ENCODE peak calls at places on chromosomes 1 and 21, in ten cellular contexts. One of them, this sample, is unnamed.

GRCh38 chr1:213452504-213452903 is 401.5 kb downstream of the RPS6KC1 start:
- DNase-seq in body of pancreas: no peak
- DNase-seq in breast epithelium: no peak
- DNase-seq in vagina: no peak
- DNase-seq in mammary epithelial cell: no peak
- DNase-seq in foreskin fibroblast: no peak
- DNase-seq in left lung: peak; percentile 57
- DNase-seq in CD8-positive, alpha-beta T cell: no peak
- DNase-seq in right lobe of liver: no peak
- DNase-seq in dorsolateral prefrontal cortex: no peak
- DNase-seq in this sample: no peak

GRCh38 chr1:9858293-9859035 is 34.7 kb upstream of the CLSTN1 start:
- DNase-seq in breast epithelium: no peak
- DNase-seq in body of pancreas: no peak
- DNase-seq in left lung: no peak
- DNase-seq in mammary epithelial cell: no peak
- DNase-seq in dorsolateral prefrontal cortex: no peak
- DNase-seq in vagina: no peak
- DNase-seq in CD8-positive, alpha-beta T cell: no peak
- DNase-seq in right lobe of liver: no peak
- DNase-seq in foreskin fibroblast: no peak
- DNase-seq in this sample: no peak

GRCh38 chr1:36014722-36015220 is 69.1 kb upstream of the TEKT2 start:
- DNase-seq in CD8-positive, alpha-beta T cell: no peak
- DNase-seq in vagina: no peak
- DNase-seq in mammary epithelial cell: no peak
- DNase-seq in left lung: no peak
- DNase-seq in body of pancreas: no peak
- DNase-seq in dorsolateral prefrontal cortex: no peak
- DNase-seq in right lobe of liver: no peak
- DNase-seq in foreskin fibroblast: no peak
- DNase-seq in breast epithelium: no peak
- DNase-seq in this sample: no peak

GRCh38 chr1:1325288-1326074 is 879 bp downstream of the CPTP start:
- DNase-seq in breast epithelium: peak; percentile 59
- DNase-seq in right lobe of liver: peak; percentile 94
- DNase-seq in left lung: no peak
- DNase-seq in foreskin fibroblast: no peak
- DNase-seq in CD8-positive, alpha-beta T cell: no peak
- DNase-seq in dorsolateral prefrontal cortex: no peak
- DNase-seq in mammary epithelial cell: peak; percentile 32
- DNase-seq in vagina: no peak
- DNase-seq in body of pancreas: peak; percentile 74
- DNase-seq in this sample: no peak

GRCh38 chr1:32612189-32612881 is 38.0 kb downstream of the ZBTB8OS start:
- DNase-seq in dorsolateral prefrontal cortex: peak; percentile 95
- DNase-seq in right lobe of liver: peak; percentile 96
- DNase-seq in breast epithelium: peak; percentile 75
- DNase-seq in foreskin fibroblast: peak; percentile 92
- DNase-seq in left lung: peak; percentile 96
- DNase-seq in body of pancreas: peak; percentile 91
- DNase-seq in mammary epithelial cell: peak; percentile 73
- DNase-seq in CD8-positive, alpha-beta T cell: peak; percentile 36
- DNase-seq in vagina: no peak
- DNase-seq in this sample: peak; percentile 47

GRCh38 chr1:94000531-94001282 is 91.5 kb upstream of the GCLM start:
- DNase-seq in left lung: no peak
- DNase-seq in mammary epithelial cell: no peak
- DNase-seq in vagina: peak; percentile 60
- DNase-seq in foreskin fibroblast: no peak
- DNase-seq in breast epithelium: no peak
- DNase-seq in body of pancreas: no peak
- DNase-seq in dorsolateral prefrontal cortex: no peak
- DNase-seq in right lobe of liver: no peak
- DNase-seq in CD8-positive, alpha-beta T cell: no peak
- DNase-seq in this sample: no peak

GRCh38 chr1:26961826-26962225 is 1.6 kb upstream of the KDF1 start:
- DNase-seq in mammary epithelial cell: peak; percentile 87
- DNase-seq in body of pancreas: no peak
- DNase-seq in dorsolateral prefrontal cortex: no peak
- DNase-seq in left lung: no peak
- DNase-seq in vagina: no peak
- DNase-seq in foreskin fibroblast: peak; percentile 96
- DNase-seq in CD8-positive, alpha-beta T cell: no peak
- DNase-seq in breast epithelium: no peak
- DNase-seq in right lobe of liver: no peak
- DNase-seq in this sample: no peak

GRCh38 chr1:15153842-15154479 is 414 bp downstream of the TMEM51 start:
- DNase-seq in breast epithelium: no peak
- DNase-seq in CD8-positive, alpha-beta T cell: no peak
- DNase-seq in foreskin fibroblast: peak; percentile 75
- DNase-seq in body of pancreas: peak; percentile 69
- DNase-seq in dorsolateral prefrontal cortex: peak; percentile 62
- DNase-seq in mammary epithelial cell: peak; percentile 63
- DNase-seq in left lung: peak; percentile 86
- DNase-seq in vagina: no peak
- DNase-seq in right lobe of liver: peak; percentile 69
- DNase-seq in this sample: no peak

GRCh38 chr1:226634611-226635246 is 86.2 kb downstream of the STUM start:
- DNase-seq in body of pancreas: no peak
- DNase-seq in right lobe of liver: peak; percentile 44
- DNase-seq in breast epithelium: no peak
- DNase-seq in foreskin fibroblast: no peak
- DNase-seq in mammary epithelial cell: no peak
- DNase-seq in dorsolateral prefrontal cortex: no peak
- DNase-seq in vagina: no peak
- DNase-seq in CD8-positive, alpha-beta T cell: no peak
- DNase-seq in left lung: peak; percentile 69
- DNase-seq in this sample: no peak

GRCh38 chr1:9596419-9597123 is 7.9 kb downstream of the TMEM201 start:
- DNase-seq in vagina: no peak
- DNase-seq in mammary epithelial cell: no peak
- DNase-seq in left lung: no peak
- DNase-seq in CD8-positive, alpha-beta T cell: no peak
- DNase-seq in right lobe of liver: peak; percentile 54
- DNase-seq in dorsolateral prefrontal cortex: no peak
- DNase-seq in breast epithelium: no peak
- DNase-seq in foreskin fibroblast: no peak
- DNase-seq in body of pancreas: no peak
- DNase-seq in this sample: no peak

GRCh38 chr21:41864311-41865001 is 14.7 kb downstream of the PRDM15 start:
- DNase-seq in right lobe of liver: no peak
- DNase-seq in vagina: no peak
- DNase-seq in breast epithelium: no peak
- DNase-seq in mammary epithelial cell: no peak
- DNase-seq in left lung: no peak
- DNase-seq in CD8-positive, alpha-beta T cell: no peak
- DNase-seq in foreskin fibroblast: no peak
- DNase-seq in body of pancreas: no peak
- DNase-seq in dorsolateral prefrontal cortex: no peak
- DNase-seq in this sample: no peak
- H3K4me3 ChIP-seq in right lobe of liver: no peak overlapping the region
- H3K4me3 ChIP-seq in vagina: no peak overlapping the region
- H3K4me3 ChIP-seq in breast epithelium: no peak overlapping the region
- H3K4me3 ChIP-seq in mammary epithelial cell: no peak overlapping the region
- H3K4me3 ChIP-seq in left lung: no peak overlapping the region
- H3K4me3 ChIP-seq in CD8-positive, alpha-beta T cell: no peak overlapping the region
- H3K4me3 ChIP-seq in foreskin fibroblast: no peak overlapping the region
- H3K4me3 ChIP-seq in body of pancreas: no peak overlapping the region
- H3K4me3 ChIP-seq in dorsolateral prefrontal cortex: no peak overlapping the region
- H3K4me3 ChIP-seq in this sample: no peak overlapping the region

GRCh38 chr1:212317916-212318315 is 32.7 kb downstream of the PPP2R5A start:
- DNase-seq in foreskin fibroblast: no peak
- DNase-seq in vagina: no peak
- DNase-seq in right lobe of liver: no peak
- DNase-seq in body of pancreas: no peak
- DNase-seq in breast epithelium: no peak
- DNase-seq in mammary epithelial cell: no peak
- DNase-seq in dorsolateral prefrontal cortex: no peak
- DNase-seq in left lung: no peak
- DNase-seq in CD8-positive, alpha-beta T cell: no peak
- DNase-seq in this sample: no peak

GRCh38 chr1:212315184-212315583 is 30.0 kb downstream of the PPP2R5A start:
- DNase-seq in left lung: no peak
- DNase-seq in vagina: no peak
- DNase-seq in dorsolateral prefrontal cortex: no peak
- DNase-seq in breast epithelium: no peak
- DNase-seq in CD8-positive, alpha-beta T cell: no peak
- DNase-seq in mammary epithelial cell: no peak
- DNase-seq in right lobe of liver: no peak
- DNase-seq in foreskin fibroblast: no peak
- DNase-seq in body of pancreas: no peak
- DNase-seq in this sample: no peak

GRCh38 chr1:212313616-212314015 is 28.4 kb downstream of the PPP2R5A start:
- DNase-seq in left lung: no peak
- DNase-seq in dorsolateral prefrontal cortex: no peak
- DNase-seq in mammary epithelial cell: no peak
- DNase-seq in vagina: no peak
- DNase-seq in right lobe of liver: no peak
- DNase-seq in foreskin fibroblast: peak; percentile 83
- DNase-seq in body of pancreas: no peak
- DNase-seq in CD8-positive, alpha-beta T cell: no peak
- DNase-seq in breast epithelium: no peak
- DNase-seq in this sample: no peak

GRCh38 chr1:212311836-212312497 is 26.8 kb downstream of the PPP2R5A start:
- DNase-seq in right lobe of liver: no peak
- DNase-seq in mammary epithelial cell: peak; percentile 16
- DNase-seq in dorsolateral prefrontal cortex: no peak
- DNase-seq in CD8-positive, alpha-beta T cell: no peak
- DNase-seq in left lung: no peak
- DNase-seq in foreskin fibroblast: peak; percentile 58
- DNase-seq in breast epithelium: no peak
- DNase-seq in vagina: no peak
- DNase-seq in body of pancreas: no peak
- DNase-seq in this sample: no peak

DNA sequence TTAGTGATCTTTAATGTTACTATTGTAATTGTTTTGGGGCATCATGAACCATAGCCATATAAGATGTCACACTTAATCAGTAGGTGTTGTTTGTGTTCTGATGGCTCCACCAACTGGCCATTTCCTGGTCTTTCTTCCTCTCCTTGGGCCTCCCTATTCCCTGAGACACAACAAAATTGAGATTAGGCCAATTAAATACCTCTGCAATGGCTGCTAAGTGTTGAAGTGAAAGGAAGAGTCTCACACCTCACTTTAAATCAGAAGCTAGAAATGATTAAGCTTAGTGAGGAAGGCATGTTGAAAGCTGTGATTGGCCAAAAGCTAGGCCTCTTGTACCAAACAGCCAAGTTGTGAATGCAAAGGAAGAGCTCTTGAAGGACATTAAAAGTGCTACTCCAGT is 30.7 kb downstream of the PPP2R5A start:
- DNase-seq in mammary epithelial cell: peak; percentile 34
- DNase-seq in breast epithelium: no peak
- DNase-seq in foreskin fibroblast: peak; percentile 49
- DNase-seq in body of pancreas: peak; percentile 23
- DNase-seq in CD8-positive, alpha-beta T cell: no peak
- DNase-seq in vagina: no peak
- DNase-seq in dorsolateral prefrontal cortex: no peak
- DNase-seq in left lung: no peak
- DNase-seq in right lobe of liver: no peak
- DNase-seq in this sample: no peak
- TF ChIP-seq CTCF in mammary epithelial cell: peak; percentile 31
- TF ChIP-seq CTCF in breast epithelium: no peak
- TF ChIP-seq CTCF in foreskin fibroblast: peak; percentile 15
- TF ChIP-seq CTCF in body of pancreas: peak; percentile 39
- TF ChIP-seq CTCF in CD8-positive, alpha-beta T cell: no peak
- TF ChIP-seq CTCF in vagina: no peak
- TF ChIP-seq CTCF in dorsolateral prefrontal cortex: peak; percentile 40
- TF ChIP-seq CTCF in left lung: no peak
- TF ChIP-seq CTCF in right lobe of liver: peak; percentile 29
- TF ChIP-seq CTCF in this sample: peak; percentile 44

GRCh38 chr21:35529141-35529863 is 480.2 kb upstream of the RUNX1 start:
- DNase-seq in mammary epithelial cell: no peak
- DNase-seq in dorsolateral prefrontal cortex: no peak
- DNase-seq in body of pancreas: no peak
- DNase-seq in CD8-positive, alpha-beta T cell: no peak
- DNase-seq in vagina: no peak
- DNase-seq in right lobe of liver: no peak
- DNase-seq in left lung: no peak
- DNase-seq in breast epithelium: no peak
- DNase-seq in foreskin fibroblast: peak; percentile 50
- DNase-seq in this sample: no peak
- H3K4me3 ChIP-seq in mammary epithelial cell: no peak overlapping the region
- H3K4me3 ChIP-seq in dorsolateral prefrontal cortex: peak overlapping the region; percentile 5
- H3K4me3 ChIP-seq in body of pancreas: no peak overlapping the region
- H3K4me3 ChIP-seq in CD8-positive, alpha-beta T cell: peak overlapping the region; percentile 57
- H3K4me3 ChIP-seq in vagina: peak overlapping the region; percentile 42
- H3K4me3 ChIP-seq in right lobe of liver: no peak overlapping the region
- H3K4me3 ChIP-seq in left lung: peak overlapping the region; percentile 6
- H3K4me3 ChIP-seq in breast epithelium: peak overlapping the region; percentile 60
- H3K4me3 ChIP-seq in foreskin fibroblast: no peak overlapping the region
- H3K4me3 ChIP-seq in this sample: peak overlapping the region; percentile 26

GRCh38 chr1:23019094-23019850 is at the start of gene KDM1A:
- DNase-seq in right lobe of liver: peak; percentile 98
- DNase-seq in breast epithelium: peak; percentile 94
- DNase-seq in mammary epithelial cell: peak; percentile 97
- DNase-seq in CD8-positive, alpha-beta T cell: peak; percentile 94
- DNase-seq in dorsolateral prefrontal cortex: peak; percentile 96
- DNase-seq in foreskin fibroblast: peak; percentile 99
- DNase-seq in left lung: peak; percentile 99
- DNase-seq in vagina: peak; percentile 93
- DNase-seq in body of pancreas: peak; percentile 98
- DNase-seq in this sample: peak; percentile 84
- TF ChIP-seq CTCF in right lobe of liver: peak; percentile 31
- TF ChIP-seq CTCF in breast epithelium: no peak
- TF ChIP-seq CTCF in mammary epithelial cell: peak; percentile 19
- TF ChIP-seq CTCF in CD8-positive, alpha-beta T cell: no peak
- TF ChIP-seq CTCF in dorsolateral prefrontal cortex: peak; percentile 50
- TF ChIP-seq CTCF in foreskin fibroblast: peak; percentile 20
- TF ChIP-seq CTCF in left lung: no peak
- TF ChIP-seq CTCF in vagina: no peak
- TF ChIP-seq CTCF in body of pancreas: peak; percentile 20
- TF ChIP-seq CTCF in this sample: no peak

GRCh38 chr1:81305997-81306452 is 494.7 kb upstream of the ADGRL2 start:
- DNase-seq in mammary epithelial cell: peak; percentile 36
- DNase-seq in body of pancreas: peak; percentile 5
- DNase-seq in left lung: no peak
- DNase-seq in vagina: no peak
- DNase-seq in CD8-positive, alpha-beta T cell: no peak
- DNase-seq in breast epithelium: no peak
- DNase-seq in right lobe of liver: no peak
- DNase-seq in foreskin fibroblast: peak; percentile 75
- DNase-seq in dorsolateral prefrontal cortex: no peak
- DNase-seq in this sample: peak; percentile 32
- H3K4me3 ChIP-seq in mammary epithelial cell: peak overlapping the region; percentile 46
- H3K4me3 ChIP-seq in body of pancreas: no peak overlapping the region
- H3K4me3 ChIP-seq in left lung: peak overlapping the region; percentile 24
- H3K4me3 ChIP-seq in vagina: peak overlapping the region; percentile 47
- H3K4me3 ChIP-seq in CD8-positive, alpha-beta T cell: no peak overlapping the region
- H3K4me3 ChIP-seq in breast epithelium: peak overlapping the region; percentile 62
- H3K4me3 ChIP-seq in right lobe of liver: peak overlapping the region; percentile 42
- H3K4me3 ChIP-seq in foreskin fibroblast: peak overlapping the region; percentile 39
- H3K4me3 ChIP-seq in dorsolateral prefrontal cortex: peak overlapping the region; percentile 52
- H3K4me3 ChIP-seq in this sample: peak overlapping the region; percentile 35

DNA sequence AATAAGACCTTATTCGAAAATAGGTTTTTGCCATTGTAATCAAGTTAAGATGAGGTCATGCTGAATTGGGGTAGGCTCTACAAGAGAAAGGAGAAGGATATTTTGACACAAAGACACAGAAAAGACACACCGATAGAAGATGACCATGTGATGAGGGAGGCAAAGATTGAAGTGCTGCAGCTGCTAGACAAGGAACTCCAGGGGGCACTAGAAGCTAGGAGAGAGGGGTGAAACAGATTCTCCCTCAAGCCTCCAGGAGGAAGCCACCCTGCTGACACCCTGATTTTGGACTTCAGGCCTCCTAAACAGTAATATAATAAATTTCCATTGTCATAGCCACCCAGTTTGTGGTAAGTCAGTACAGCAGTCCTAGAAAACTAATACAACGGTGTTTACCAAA is 506.8 kb upstream of the CAMK1G start:
- DNase-seq in foreskin fibroblast: no peak
- DNase-seq in breast epithelium: no peak
- DNase-seq in body of pancreas: no peak
- DNase-seq in vagina: no peak
- DNase-seq in CD8-positive, alpha-beta T cell: no peak
- DNase-seq in right lobe of liver: no peak
- DNase-seq in dorsolateral prefrontal cortex: no peak
- DNase-seq in mammary epithelial cell: peak; percentile 21
- DNase-seq in left lung: no peak
- DNase-seq in this sample: no peak
- TF ChIP-seq CTCF in foreskin fibroblast: peak; percentile 19
- TF ChIP-seq CTCF in breast epithelium: no peak
- TF ChIP-seq CTCF in body of pancreas: peak; percentile 47
- TF ChIP-seq CTCF in vagina: no peak
- TF ChIP-seq CTCF in CD8-positive, alpha-beta T cell: no peak
- TF ChIP-seq CTCF in right lobe of liver: peak; percentile 62
- TF ChIP-seq CTCF in dorsolateral prefrontal cortex: no peak
- TF ChIP-seq CTCF in mammary epithelial cell: peak; percentile 42
- TF ChIP-seq CTCF in left lung: no peak
- TF ChIP-seq CTCF in this sample: peak; percentile 36